ENCODE peak calls at places on chromosome 3, in nine cellular contexts. Z is hippocampal formation, L is EL, F is SW480, E is fibroblast of lung, V is SHP77 treated with DMSO at 0.1 percent for 48 hours, W is PC-3, O is NB4, R is psoas muscle. K is an unnamed sample.

GRCh38 chr3:146091397-146091796 is 69.6 kb downstream of the PLOD2 start:
- DNase-seq in Z (no peak), O (no peak), R (no peak), E (no peak), W (no peak), V (no peak), L (no peak), F (no peak), K (no peak)

GRCh38 chr3:153400641-153401040 is 238.6 kb downstream of the RAP2B start:
- DNase-seq in F (no peak), L (no peak), W (no peak), O (no peak), E (peak), V (no peak), R (no peak), Z (no peak), K (no peak)

GRCh38 chr3:29581311-29581710 is 300.4 kb downstream of the RBMS3 start:
- DNase-seq in V (no peak), W (peak), R (no peak), Z (no peak), F (no peak), E (no peak), L (no peak), O (no peak), K (no peak)

GRCh38 chr3:86978111-86978528 is 12.8 kb downstream of the VGLL3 start:
- DNase-seq in Z (no peak), W (no peak), O (no peak), E (peak), V (no peak), F (no peak), L (peak), R (peak), K (no peak)

GRCh38 chr3:196650740-196651311 is 11.3 kb downstream of the NRROS start:
- DNase-seq in R (no peak), F (peak), V (peak), E (peak), W (peak), L (peak), Z (no peak), O (peak), K (peak)

GRCh38 chr3:110971010-110971585 is 100.5 kb upstream of the NECTIN3 start:
- DNase-seq in R (no peak), E (no peak), Z (no peak), L (no peak), W (no peak), O (peak), V (no peak), F (no peak), K (no peak)

GRCh38 chr3:136818851-136819783 is at the start of gene SLC35G2:
- DNase-seq in O (peak), F (peak), E (peak), L (peak), Z (peak), R (peak), W (peak), V (peak), K (no peak)

GRCh38 chr3:17115186-17115585 is 230.4 kb downstream of the PLCL2 start:
- DNase-seq in R (no peak), F (no peak), L (no peak), O (no peak), W (peak), Z (no peak), V (no peak), E (no peak), K (peak)

GRCh38 chr3:136838641-136839555 is 20.0 kb downstream of the SLC35G2 start:
- DNase-seq in O (peak), L (peak), W (peak), E (peak), V (no peak), Z (no peak), F (no peak), R (no peak), K (peak)

GRCh38 chr3:186099178-186099577 is 9.7 kb downstream of the ETV5 start:
- DNase-seq in L (peak), R (peak), Z (no peak), O (no peak), E (peak), F (no peak), V (no peak), W (peak), K (peak)

GRCh38 chr3:81816473-81817260 is 55.2 kb upstream of the GBE1 start:
- DNase-seq in O (no peak), W (no peak), Z (no peak), F (no peak), L (no peak), R (no peak), V (peak), E (peak), K (no peak)

GRCh38 chr3:155217591-155217990 is 75.9 kb downstream of the STRIT1 start:
- DNase-seq in R (no peak), L (no peak), V (no peak), W (no peak), F (no peak), E (peak), O (no peak), Z (no peak), K (no peak)

GRCh38 chr3:165642761-165643432 is 194.3 kb downstream of the BCHE start:
- DNase-seq in W (peak), F (peak), Z (no peak), V (peak), E (peak), R (peak), L (peak), O (no peak), K (peak)

GRCh38 chr3:167785790-167786189 is 50.3 kb downstream of the SERPINI1 start:
- DNase-seq in L (no peak), Z (no peak), V (no peak), R (no peak), O (no peak), E (no peak), W (peak), F (no peak), K (no peak)

GRCh38 chr3:58994746-58995330 is 55.0 kb downstream of the CFAP20DC start:
- DNase-seq in O (peak), F (peak), L (peak), R (no peak), V (peak), Z (no peak), E (peak), W (peak), K (peak)

GRCh38 chr3:93973160-93974126 is at the start of gene PROS1:
- DNase-seq in R (peak), O (peak), E (peak), Z (peak), V (peak), W (peak), L (peak), F (peak), K (peak)

GRCh38 chr3:78148986-78149717 is 1109.3 kb downstream of the ROBO2 start:
- DNase-seq in L (peak), R (no peak), V (no peak), O (no peak), Z (no peak), F (no peak), E (peak), W (peak), K (no peak)

GRCh38 chr3:159775372-159775961 is 213.2 kb upstream of the IL12A start:
- DNase-seq in R (no peak), W (no peak), V (no peak), O (no peak), F (no peak), L (peak), E (peak), Z (peak), K (no peak)

GRCh38 chr3:183158552-183159006 is 4.0 kb downstream of the LAMP3 start:
- DNase-seq in O (peak), Z (no peak), F (peak), V (no peak), L (peak), W (no peak), E (peak), R (no peak), K (peak)

GRCh38 chr3:96813134-96813819 is 1.1 kb upstream of the EPHA6 start:
- DNase-seq in Z (peak), E (peak), V (peak), F (no peak), R (peak), W (peak), L (peak), O (peak), K (peak)

GRCh38 chr3:180102134-180102533 is 65.4 kb upstream of the PEX5L start:
- DNase-seq in O (no peak), F (no peak), Z (no peak), E (no peak), R (no peak), V (no peak), L (no peak), W (no peak), K (no peak)

GRCh38 chr3:78101363-78101762 is 1061.5 kb downstream of the ROBO2 start:
- DNase-seq in W (peak), O (no peak), Z (no peak), L (peak), V (no peak), R (no peak), E (peak), F (no peak), K (no peak)

GRCh38 chr3:32077260-32078084 is 28.9 kb upstream of the GPD1L start:
- DNase-seq in E (peak), R (no peak), W (peak), F (no peak), O (no peak), Z (no peak), V (no peak), L (no peak), K (no peak)

GRCh38 chr3:63032876-63033275 is 157.7 kb upstream of the CADPS start:
- DNase-seq in O (no peak), L (no peak), Z (no peak), E (no peak), W (no peak), V (no peak), F (no peak), R (no peak), K (no peak)

GRCh38 chr3:94028093-94028837 is at the start of gene STX19:
- DNase-seq in O (no peak), L (no peak), F (no peak), R (no peak), V (no peak), Z (no peak), W (peak), E (no peak), K (no peak)

GRCh38 chr3:36744770-36745169 is 19.6 kb downstream of the DCLK3 start:
- DNase-seq in L (no peak), O (no peak), R (no peak), E (no peak), V (no peak), F (no peak), W (no peak), Z (no peak), K (no peak)